ENCODE peak calls at places on chromosomes 3 and 15, in four cellular contexts. W is HepG2, P is HCT116, C is K562. Y is an unnamed sample.

GRCh38 chr3:126671521-126671920 is 16.6 kb upstream of the TXNRD3 start:
- DNase-seq in W (no peak), P (no peak), C (no peak), Y (no peak)

GRCh38 chr3:12875857-12876451 is 34.6 kb upstream of the RPL32 start:
- DNase-seq in W (no peak), P (no peak), C (peak; percentile 86), Y (no peak)

GRCh38 chr15:74783072-74783807 is 1.4 kb downstream of the CSK start:
- DNase-seq in W (no peak), P (no peak), C (peak; percentile 45), Y (no peak)

GRCh38 chr15:63749330-63749942 is 84.3 kb downstream of the HERC1 start:
- DNase-seq in W (no peak), P (no peak), C (no peak), Y (no peak)

GRCh38 chr15:52098328-52098727 is 14.2 kb downstream of the BCL2L10 start:
- DNase-seq in W (no peak), P (no peak), C (no peak), Y (no peak)

GRCh38 chr3:126136428-126137220 is 43.8 kb downstream of the ALDH1L1 start:
- DNase-seq in W (no peak), P (no peak), C (no peak), Y (no peak)

GRCh38 chr15:98794754-98795153 is 146.4 kb downstream of the IGF1R start:
- DNase-seq in W (peak; percentile 40), P (no peak), C (no peak), Y (no peak)

GRCh38 chr3:106336619-106337018 is 467.8 kb upstream of the CBLB start:
- DNase-seq in W (no peak), P (no peak), C (no peak), Y (no peak)

GRCh38 chr3:137105277-137105977 is 147.6 kb downstream of the IL20RB start:
- DNase-seq in W (peak; percentile 41), P (peak; percentile 52), C (peak; percentile 22), Y (peak; percentile 55)

GRCh38 chr3:111069974-111070751 is 1.5 kb upstream of the NECTIN3 start:
- DNase-seq in W (no peak), P (no peak), C (no peak), Y (no peak)

GRCh38 chr15:44882499-44882968 is 74.0 kb upstream of the TERB2 start:
- DNase-seq in W (no peak), P (no peak), C (no peak), Y (no peak)

GRCh38 chr3:168123211-168124173 is 27.8 kb upstream of the GOLIM4 start:
- DNase-seq in W (no peak), P (no peak), C (no peak), Y (no peak)

GRCh38 chr15:100875976-100876375 is 3.7 kb upstream of the ALDH1A3 start:
- DNase-seq in W (no peak), P (no peak), C (no peak), Y (no peak)

GRCh38 chr3:190205739-190206138 is 85.0 kb upstream of the P3H2 start:
- DNase-seq in W (no peak), P (no peak), C (no peak), Y (no peak)

GRCh38 chr3:45064512-45065372 is 38.6 kb downstream of the CLEC3B start:
- DNase-seq in W (no peak), P (peak; percentile 23), C (peak; percentile 76), Y (no peak)

GRCh38 chr3:169146112-169146665 is 517.3 kb downstream of the MECOM start:
- DNase-seq in W (no peak), P (no peak), C (peak; percentile 79), Y (no peak)

GRCh38 chr15:97114900-97115763 is 784.6 kb downstream of the NR2F2 start:
- DNase-seq in W (no peak), P (no peak), C (no peak), Y (no peak)

GRCh38 chr3:153173758-153174516 is 11.9 kb downstream of the RAP2B start:
- DNase-seq in W (peak; percentile 39), P (peak; percentile 52), C (peak; percentile 44), Y (no peak)

GRCh38 chr3:126293370-126294082 is 63.7 kb downstream of the KLF15 start:
- DNase-seq in W (peak; percentile 12), P (no peak), C (no peak), Y (no peak)

GRCh38 chr15:94360251-94360671 is 128.9 kb downstream of the MCTP2 start:
- DNase-seq in W (peak; percentile 55), P (no peak), C (no peak), Y (no peak)

GRCh38 chr15:94359716-94360115 is 128.4 kb downstream of the MCTP2 start:
- DNase-seq in W (no peak), P (no peak), C (no peak), Y (no peak)

GRCh38 chr15:94367726-94368535 is 136.6 kb downstream of the MCTP2 start:
- DNase-seq in W (no peak), P (no peak), C (no peak), Y (no peak)

GRCh38 chr15:94363382-94363781 is 132.0 kb downstream of the MCTP2 start:
- DNase-seq in W (no peak), P (no peak), C (no peak), Y (no peak)
- H3K36me3 ChIP-seq in W (no peaks in the 10 kb centered on the region), P (no peaks in the 10 kb centered on the region), C (no peaks in the 10 kb centered on the region), Y (no peaks in the 10 kb centered on the region)

GRCh38 chr3:60085649-60086048 is 1035.8 kb upstream of the CFAP20DC start:
- DNase-seq in W (no peak), P (no peak), C (no peak), Y (no peak)

GRCh38 chr3:60090536-60090935 is 1040.7 kb upstream of the CFAP20DC start:
- DNase-seq in W (no peak), P (no peak), C (no peak), Y (no peak)

GRCh38 chr3:60081381-60082095 is 1031.7 kb upstream of the CFAP20DC start:
- DNase-seq in W (no peak), P (no peak), C (no peak), Y (no peak)

GRCh38 chr3:60086811-60087210 is 1037.0 kb upstream of the CFAP20DC start:
- DNase-seq in W (peak; percentile 1), P (peak; percentile 32), C (peak; percentile 35), Y (no peak)
- TF ChIP-seq TCF7L2 in W (no peak), P (no peak), C (no peak), Y (no peak)

GRCh38 chr3:15291589-15292541 is 40.5 kb downstream of the SH3BP5 start:
- DNase-seq in W (no peak), P (no peak), C (peak; percentile 41), Y (no peak)
- H3K4me3 ChIP-seq in W (no peak overlapping the region), P (no peak overlapping the region), C (no peak overlapping the region), Y (no peak overlapping the region)

GRCh38 chr15:71336671-71337070 is 221.4 kb downstream of the THSD4 start:
- DNase-seq in W (no peak), P (no peak), C (no peak), Y (no peak)
- H3K36me3 ChIP-seq in W (no peaks in the 10 kb centered on the region), P (no peaks in the 10 kb centered on the region), C (no peaks in the 10 kb centered on the region), Y (no peaks in the 10 kb centered on the region)

GRCh38 chr3:156151824-156152428 is 31.5 kb downstream of the KCNAB1 start:
- DNase-seq in W (peak; percentile 35), P (peak; percentile 60), C (peak; percentile 51), Y (peak; percentile 28)

GRCh38 chr3:156148345-156148945 is 28.1 kb downstream of the KCNAB1 start:
- DNase-seq in W (no peak), P (no peak), C (no peak), Y (no peak)

GRCh38 chr3:156149781-156150375 is 29.5 kb downstream of the KCNAB1 start:
- DNase-seq in W (no peak), P (no peak), C (no peak), Y (no peak)

GRCh38 chr3:156148946-156149348 is 28.6 kb downstream of the KCNAB1 start:
- DNase-seq in W (no peak), P (no peak), C (peak; percentile 5), Y (no peak)

GRCh38 chr3:156150434-156151066 is 30.2 kb downstream of the KCNAB1 start:
- DNase-seq in W (peak; percentile 26), P (peak; percentile 41), C (peak; percentile 38), Y (peak; percentile 27)
- TF ChIP-seq TCF7L2 in W (no peak), P (no peak), C (no peak), Y (no peak)

GRCh38 chr15:92938387-92938786 is 38.3 kb downstream of the CHD2 start:
- DNase-seq in W (no peak), P (no peak), C (no peak), Y (no peak)

GRCh38 chr15:92937880-92938279 is 37.8 kb downstream of the CHD2 start:
- DNase-seq in W (no peak), P (no peak), C (no peak), Y (no peak)

GRCh38 chr15:92936138-92936537 is 36.0 kb downstream of the CHD2 start:
- DNase-seq in W (no peak), P (no peak), C (no peak), Y (no peak)

GRCh38 chr15:92934706-92935105 is 34.6 kb downstream of the CHD2 start:
- DNase-seq in W (no peak), P (no peak), C (no peak), Y (no peak)

DNA sequence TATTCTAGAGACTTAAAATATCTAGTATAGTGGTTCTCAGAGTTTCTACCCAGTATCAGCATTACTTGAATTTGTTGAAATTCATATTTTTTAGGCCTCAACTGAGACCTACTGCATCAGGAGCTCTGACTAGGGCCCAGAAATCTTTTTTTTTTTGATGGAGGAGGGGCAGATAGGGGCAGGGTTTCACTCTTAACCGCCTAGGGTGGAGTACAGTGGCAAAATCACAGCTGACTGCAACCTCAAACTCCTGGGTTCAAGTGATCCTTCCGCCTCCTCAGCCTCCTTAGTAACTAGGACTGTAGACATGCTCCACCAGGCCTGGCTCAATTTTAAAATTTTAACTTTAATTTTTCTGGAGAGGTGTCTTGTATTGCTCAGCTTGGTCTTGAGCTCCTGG is 36.6 kb downstream of the CHD2 start:
- DNase-seq in W (no peak), P (no peak), C (no peak), Y (no peak)
- H3K4me3 ChIP-seq in W (no peak overlapping the region), P (no peak overlapping the region), C (no peak overlapping the region), Y (no peak overlapping the region)

GRCh38 chr15:81950841-81951414 is 94.9 kb downstream of the MEX3B start:
- DNase-seq in W (no peak), P (no peak), C (peak; percentile 49), Y (no peak)

GRCh38 chr15:81959196-81959595 is 86.6 kb downstream of the MEX3B start:
- DNase-seq in W (no peak), P (no peak), C (no peak), Y (no peak)

GRCh38 chr15:81957698-81958097 is 88.1 kb downstream of the MEX3B start:
- DNase-seq in W (no peak), P (no peak), C (no peak), Y (no peak)

GRCh38 chr15:81954158-81954783 is 91.5 kb downstream of the MEX3B start:
- DNase-seq in W (no peak), P (no peak), C (no peak), Y (no peak)

DNA sequence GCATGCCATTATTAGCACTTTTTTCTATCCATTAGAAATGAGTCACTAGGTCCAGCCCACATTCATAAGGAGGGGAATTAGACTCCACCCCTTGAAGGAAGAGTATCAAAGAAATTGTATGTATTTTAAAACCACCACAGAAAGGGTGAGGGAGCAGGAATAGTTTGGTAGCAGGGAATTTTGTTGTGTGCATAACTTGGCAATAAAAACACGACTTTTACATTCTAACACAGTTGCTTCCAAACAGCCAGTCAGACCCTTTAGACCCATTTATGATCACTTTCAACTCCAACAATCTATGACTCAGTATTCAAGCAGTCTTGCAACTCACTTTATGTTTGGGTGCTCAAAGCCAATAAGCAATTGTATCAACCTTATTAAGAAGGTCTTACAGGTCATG is 90.1 kb downstream of the MEX3B start:
- DNase-seq in W (no peak), P (no peak), C (no peak), Y (no peak)
- H3K36me3 ChIP-seq in W (no peaks in the 10 kb centered on the region), P (no peaks in the 10 kb centered on the region), C (no peaks in the 10 kb centered on the region), Y (no peaks in the 10 kb centered on the region)

Y was measured in Panc1.